ENCODE peak calls at places on chromosomes 12 and 14, in four cellular contexts. D, F, W and X are unnamed samples.

GRCh38 chr12:68470664-68471328 is 138.6 kb upstream of the MDM1 start:
- DNase-seq in D (no peak), F (no peak), W (no peak), X (no peak)

GRCh38 chr14:93759781-93760307 is 28.4 kb downstream of the PRIMA1 start:
- DNase-seq in D (no peak), F (no peak), W (no peak), X (no peak)

GRCh38 chr12:55925870-55926737 is 1.6 kb downstream of the PYM1 start:
- DNase-seq in D (no peak), F (no peak), W (no peak), X (no peak)

GRCh38 chr14:93976477-93977057 is at the start of gene ASB2:
- DNase-seq in D (no peak), F (no peak), W (no peak), X (no peak)

GRCh38 chr14:93019970-93020369 is 95.8 kb downstream of the ITPK1 start:
- DNase-seq in D (no peak), F (no peak), W (no peak), X (no peak)

GRCh38 chr12:49244161-49244560 is 20.7 kb upstream of the TUBA1C start:
- DNase-seq in D (no peak), F (peak), W (no peak), X (no peak)

GRCh38 chr14:70317969-70318634 is 41.4 kb downstream of the COX16 start:
- DNase-seq in D (peak), F (peak), W (peak), X (no peak)

GRCh38 chr14:35366048-35366428 is 38.5 kb downstream of the NFKBIA start:
- DNase-seq in D (peak), F (no peak), W (no peak), X (no peak)

GRCh38 chr14:33568935-33569579 is 381.8 kb downstream of the EGLN3 start:
- DNase-seq in D (no peak), F (peak), W (no peak), X (no peak)

GRCh38 chr14:54219281-54220121 is 177.3 kb upstream of the CDKN3 start:
- DNase-seq in D (no peak), F (no peak), W (no peak), X (no peak)

GRCh38 chr14:91008759-91009409 is 51.6 kb downstream of the RPS6KA5 start:
- DNase-seq in D (peak), F (no peak), W (peak), X (no peak)

GRCh38 chr12:113604666-113605065 is 133.0 kb upstream of the LHX5 start:
- DNase-seq in D (no peak), F (no peak), W (no peak), X (no peak)

GRCh38 chr14:103483600-103483999 is 39.0 kb downstream of the CKB start:
- DNase-seq in D (peak), F (peak), W (no peak), X (no peak)

GRCh38 chr12:27474344-27474743 is 27.8 kb downstream of the SMCO2 start:
- DNase-seq in D (no peak), F (peak), W (no peak), X (no peak)

GRCh38 chr12:42372154-42372791 is 46.3 kb downstream of the PPHLN1 start:
- DNase-seq in D (peak), F (peak), W (peak), X (peak)

GRCh38 chr12:70759161-70759918 is 122.1 kb upstream of the PTPRB start:
- DNase-seq in D (no peak), F (no peak), W (no peak), X (no peak)

GRCh38 chr14:58196198-58196597 is 3.8 kb upstream of the ACTR10 start:
- DNase-seq in D (no peak), F (no peak), W (no peak), X (no peak)

GRCh38 chr12:113651662-113652061 is 180.0 kb upstream of the LHX5 start:
- DNase-seq in D (no peak), F (no peak), W (no peak), X (no peak)

GRCh38 chr14:81476816-81477215 is 56.8 kb downstream of the SEL1L start:
- DNase-seq in D (no peak), F (no peak), W (no peak), X (no peak)

GRCh38 chr12:106226884-106227640 is 20.8 kb downstream of the CKAP4 start:
- DNase-seq in D (peak), F (peak), W (peak), X (peak)

GRCh38 chr14:100118377-100119011 is 41.0 kb downstream of the DEGS2 start:
- DNase-seq in D (no peak), F (no peak), W (no peak), X (no peak)
- H3K27ac ChIP-seq in D (no peak), F (no peak), W (no peak), X (no peak)

GRCh38 chr12:3933819-3934192 is 60.6 kb upstream of the PARP11 start:
- DNase-seq in D (no peak), F (no peak), W (no peak), X (no peak)

GRCh38 chr12:3931721-3932120 is 58.5 kb upstream of the PARP11 start:
- DNase-seq in D (no peak), F (no peak), W (no peak), X (no peak)

GRCh38 chr12:3931206-3931605 is 58.0 kb upstream of the PARP11 start:
- DNase-seq in D (no peak), F (no peak), W (no peak), X (no peak)

GRCh38 chr12:3935078-3935477 is 61.9 kb upstream of the PARP11 start:
- DNase-seq in D (no peak), F (no peak), W (no peak), X (no peak)

GRCh38 chr12:3933074-3933818 is 60.0 kb upstream of the PARP11 start:
- DNase-seq in D (no peak), F (no peak), W (no peak), X (no peak)
- H3K4me3 ChIP-seq in D (no peak), F (no peak), W (no peak), X (no peak)

GRCh38 chr12:8648598-8649205 is 13.9 kb downstream of the MFAP5 start:
- DNase-seq in D (no peak), F (no peak), W (no peak), X (no peak)
- H3K27ac ChIP-seq in D (no peak), F (no peak), W (no peak), X (no peak)

GRCh38 chr14:85528080-85528881 is 1.7 kb upstream of the FLRT2 start:
- DNase-seq in D (peak), F (peak), W (peak), X (no peak)

GRCh38 chr14:85528882-85529585 is 910 bp upstream of the FLRT2 start:
- DNase-seq in D (peak), F (peak), W (peak), X (no peak)

GRCh38 chr14:85527458-85527857 is 2.5 kb upstream of the FLRT2 start:
- DNase-seq in D (no peak), F (no peak), W (no peak), X (no peak)

GRCh38 chr14:85529803-85530574 is at the start of gene FLRT2:
- DNase-seq in D (peak), F (peak), W (peak), X (no peak)

GRCh38 chr14:85527006-85527405 is 2.9 kb upstream of the FLRT2 start:
- DNase-seq in D (no peak), F (peak), W (peak), X (no peak)
- H3K4me3 ChIP-seq in D (no peak), F (no peak), W (no peak), X (peak)

DNA sequence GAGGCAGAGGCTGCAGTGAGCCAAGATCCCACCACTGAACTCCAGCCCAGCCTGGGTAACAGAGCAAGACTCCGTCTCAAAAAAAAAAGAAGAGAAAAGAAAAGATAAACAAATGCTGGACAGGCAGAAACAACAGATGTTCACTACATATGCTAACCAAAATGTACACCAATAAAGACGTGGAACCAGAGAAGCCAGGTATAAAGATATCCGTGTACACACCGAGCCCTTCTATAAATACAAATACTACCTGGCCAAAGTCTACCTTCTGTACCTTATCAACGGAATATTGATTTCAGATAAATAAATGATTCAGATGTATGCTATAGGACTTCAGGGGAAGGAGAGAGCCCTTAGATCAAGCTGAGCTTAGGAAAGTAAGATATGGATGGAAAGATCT is 10.8 kb upstream of the KRT8 start:
- DNase-seq in D (no peak), F (no peak), W (no peak), X (no peak)
- H3K27ac ChIP-seq in D (no peak), F (no peak), W (no peak), X (no peak)

DNA sequence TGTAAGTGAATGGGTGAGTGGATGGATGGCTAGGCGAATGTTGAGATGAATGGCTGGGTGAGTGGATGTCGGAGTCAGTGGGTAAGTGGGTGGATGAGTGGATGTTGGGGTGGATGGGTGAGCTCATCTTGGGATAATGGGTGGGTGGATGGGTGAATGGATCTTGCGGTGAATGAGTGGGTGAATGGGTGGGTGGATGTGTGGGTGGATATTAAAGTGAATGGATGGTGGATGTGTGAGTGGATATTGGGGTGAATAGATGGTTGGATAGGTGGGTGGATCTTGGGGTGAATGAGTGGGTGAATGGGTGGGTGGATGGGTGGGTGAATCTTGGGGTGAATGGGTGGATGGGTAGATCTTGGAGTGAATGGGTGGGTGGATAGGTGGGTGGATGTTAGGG is 51.9 kb downstream of the CMKLR1 start:
- DNase-seq in D (no peak), F (no peak), W (no peak), X (no peak)
- H3K4me3 ChIP-seq in D (no peak), F (no peak), W (no peak), X (no peak)

GRCh38 chr12:13635709-13636108 is 345.7 kb downstream of the GRIN2B start:
- DNase-seq in D (no peak), F (no peak), W (no peak), X (no peak)
- H3K27ac ChIP-seq in D (no peak), F (no peak), W (no peak), X (no peak)